ENCODE peak calls at places on chromosomes 16 and 17, in four cellular contexts. G is GM12878, X is GM12891, E is K562. H is an unnamed sample.

GRCh38 chr17:4407216-4407615 is 26.5 kb upstream of the SPNS3 start:
- DNase-seq in E (no peak), G (no peak), X (no peak), H (no peak)

GRCh38 chr17:38609280-38610031 is 3.7 kb upstream of the SRCIN1 start:
- DNase-seq in G (no peak), X (no peak), E (no peak), H (no peak)

GRCh38 chr17:17269926-17270773 is 10.9 kb downstream of the COPS3 start:
- DNase-seq in E (no peak), G (no peak), X (no peak), H (no peak)

GRCh38 chr17:38469875-38470274 is 41.6 kb downstream of the ARHGAP23 start:
- DNase-seq in G (no peak), E (peak), X (no peak), H (no peak)

GRCh38 chr17:69473801-69474170 is 59.3 kb downstream of the MAP2K6 start:
- DNase-seq in E (no peak), G (no peak), X (no peak), H (no peak)

GRCh38 chr17:39225974-39226683 is 384 bp upstream of the STAC2 start:
- DNase-seq in G (no peak), E (peak), X (no peak), H (no peak)

GRCh38 chr16:90022209-90023077 is 3.2 kb upstream of the DBNDD1 start:
- DNase-seq in E (peak), G (peak), X (peak), H (peak)

GRCh38 chr17:82528484-82529265 is 9.1 kb downstream of the FOXK2 start:
- DNase-seq in E (no peak), G (no peak), X (no peak), H (no peak)

GRCh38 chr16:75238853-75239371 is 12.5 kb downstream of the BCAR1 start:
- DNase-seq in E (no peak), X (peak), G (no peak), H (no peak)

GRCh38 chr17:6749519-6749918 is 6.3 kb upstream of the XAF1 start:
- DNase-seq in E (peak), X (no peak), G (no peak), H (no peak)

GRCh38 chr17:41967141-41967920 is 736 bp downstream of the CNP start:
- DNase-seq in X (no peak), E (peak), G (no peak), H (peak)

GRCh38 chr17:73155410-73156165 is 9.2 kb upstream of the SSTR2 start:
- DNase-seq in X (no peak), G (no peak), E (no peak), H (no peak)

GRCh38 chr16:87836844-87837581 is 32.3 kb downstream of the SLC7A5 start:
- DNase-seq in E (no peak), X (no peak), G (no peak), H (no peak)

GRCh38 chr17:59851431-59852375 is 41.0 kb downstream of the TUBD1 start:
- DNase-seq in G (no peak), X (no peak), E (no peak), H (no peak)

GRCh38 chr17:65418622-65419021 is 142.8 kb downstream of the AXIN2 start:
- DNase-seq in G (no peak), E (no peak), X (no peak), H (no peak)

GRCh38 chr17:50630524-50631194 is 4.0 kb upstream of the ABCC3 start:
- DNase-seq in E (no peak), X (peak), G (no peak), H (peak)

GRCh38 chr16:14215941-14216340 is 144.8 kb downstream of the MRTFB start:
- DNase-seq in G (no peak), E (no peak), X (no peak), H (no peak)

GRCh38 chr16:71409038-71409775 is 32.6 kb downstream of the TLE7 start:
- DNase-seq in G (no peak), X (no peak), E (peak), H (no peak)

GRCh38 chr16:3459401-3460090 is 16.1 kb downstream of the NAA60 start:
- DNase-seq in X (no peak), G (no peak), E (peak), H (no peak)

GRCh38 chr17:45852535-45853297 is 8.0 kb downstream of the SPPL2C start:
- DNase-seq in X (no peak), G (no peak), E (peak), H (no peak)

GRCh38 chr16:85429776-85430522 is 183.2 kb upstream of the GSE1 start:
- DNase-seq in G (no peak), X (no peak), E (no peak), H (no peak)

GRCh38 chr17:28204751-28205150 is 114.2 kb upstream of the TMEM97 start:
- DNase-seq in G (no peak), E (no peak), X (no peak), H (no peak)

GRCh38 chr17:78706271-78706915 is 75.7 kb downstream of the CYTH1 start:
- DNase-seq in X (no peak), E (no peak), G (peak), H (peak)

GRCh38 chr16:13018026-13018425 is 116.6 kb downstream of the SHISA9 start:
- DNase-seq in E (no peak), X (no peak), G (no peak), H (no peak)

GRCh38 chr16:75919664-75920063 is 193.4 kb upstream of the CPHXL start:
- DNase-seq in X (no peak), G (no peak), E (no peak), H (no peak)

GRCh38 chr16:10114411-10114810 is 67.8 kb downstream of the GRIN2A start:
- DNase-seq in X (no peak), E (no peak), G (no peak), H (no peak)

GRCh38 chr16:49495596-49496355 is 122.2 kb downstream of the C16orf78 start:
- DNase-seq in X (no peak), G (no peak), E (no peak), H (no peak)

GRCh38 chr17:44451832-44452231 is 51.4 kb downstream of the GPATCH8 start:
- DNase-seq in G (no peak), E (peak), X (no peak), H (no peak)
- TF ChIP-seq TAF1 in G (no peak), E (no peak), X (no peak), H (no peak)

GRCh38 chr17:34987232-34987631 is 6.9 kb downstream of the LIG3 start:
- DNase-seq in E (no peak), X (no peak), G (no peak), H (no peak)
- TF ChIP-seq POLR2AphosphoS5 in E (no peak), X (no peak), G (no peak), H (no peak)

DNA sequence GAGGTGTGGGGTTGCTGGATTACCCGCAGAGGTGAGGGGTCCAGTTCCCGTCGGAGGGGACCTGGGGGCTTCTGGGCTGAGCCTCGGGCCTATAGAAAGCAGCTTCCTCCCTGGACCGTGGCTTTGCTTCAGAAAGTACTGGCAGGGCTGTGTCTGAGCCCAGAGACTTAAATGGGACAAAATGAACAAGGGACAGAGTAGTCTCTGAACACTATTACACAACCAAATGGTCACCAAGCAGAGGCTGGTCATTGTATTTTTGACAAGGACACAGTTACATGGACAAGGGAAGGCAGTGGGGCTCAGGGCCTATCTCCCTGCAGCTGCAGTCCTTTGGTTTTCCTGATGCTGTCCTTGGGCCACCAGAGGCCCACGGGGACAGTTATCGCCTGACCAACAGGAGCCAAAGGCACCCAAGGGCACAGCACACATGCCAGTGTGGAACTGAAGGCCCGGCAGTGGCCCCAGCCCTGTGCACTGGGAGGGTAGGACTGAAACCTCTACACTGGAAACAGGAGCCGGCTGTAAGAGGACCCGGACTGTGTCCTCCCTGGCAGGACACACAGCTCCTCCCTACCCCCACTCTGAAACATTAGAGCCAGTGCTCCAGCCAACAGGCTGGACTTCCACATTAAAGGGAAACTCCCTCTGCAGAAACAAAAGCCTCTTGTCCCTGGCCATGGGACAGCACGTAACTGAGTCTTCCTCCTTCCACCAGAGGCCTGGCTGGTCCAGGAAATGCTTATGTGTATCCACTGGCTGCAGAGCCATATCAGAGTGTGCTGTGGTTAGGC is 26.0 kb upstream of the ERN1 start:
- DNase-seq in X (no peak), G (no peak), E (no peak), H (no peak)
- TF ChIP-seq POLR2A in X (no peak), G (no peak), E (no peak), H (no peak)

GRCh38 chr16:86604436-86605220 is 26.3 kb downstream of the FOXL1 start:
- DNase-seq in X (peak), G (no peak), E (no peak), H (no peak)
- TF ChIP-seq TAF1 in X (no peak), G (no peak), E (no peak), H (no peak)